ENCODE peak calls at places on chromosome 22, in eight cellular contexts. J is T follicular helper cell; Y is globus pallidus; H is nucleus accumbens; E is astrocyte of the cerebellum; F is pancreas; N is spleen; U is activated CD4-positive, alpha-beta T cell treated with anti-CD3 and anti-CD28 coated beads for 24 hours. Q is an unnamed sample.

GRCh38 chr22:19149047-19149883 is 827 bp downstream of the GSC2 start:
- DNase-seq in J (no peak), Y (no peak), H (no peak), E (no peak), F (no peak), N (peak), U (no peak), Q (peak)

GRCh38 chr22:46180370-46181137 is 30.2 kb downstream of the PPARA start:
- DNase-seq in J (no peak), Y (no peak), H (no peak), E (no peak), F (no peak), N (no peak), U (no peak), Q (no peak)

GRCh38 chr22:39374191-39374590 is 24.4 kb downstream of the SYNGR1 start:
- DNase-seq in J (no peak), Y (no peak), H (no peak), E (no peak), F (no peak), N (no peak), U (no peak), Q (no peak)

GRCh38 chr22:31659246-31659645 is 2.8 kb downstream of the PISD start:
- DNase-seq in J (no peak), Y (no peak), H (no peak), E (no peak), F (no peak), N (no peak), U (no peak), Q (no peak)

GRCh38 chr22:38729946-38730345 is 24.2 kb downstream of the GTPBP1 start:
- DNase-seq in J (no peak), Y (no peak), H (no peak), E (no peak), F (no peak), N (peak), U (no peak), Q (no peak)

GRCh38 chr22:21047730-21048129 is 2.0 kb downstream of the LRRC74B start:
- DNase-seq in J (no peak), Y (no peak), H (no peak), E (no peak), F (no peak), N (peak), U (no peak), Q (no peak)

GRCh38 chr22:49426618-49427266 is 400.9 kb downstream of the BRD1 start:
- DNase-seq in J (no peak), Y (no peak), H (no peak), E (no peak), F (no peak), N (no peak), U (no peak), Q (no peak)

GRCh38 chr22:32697331-32697995 is 104.0 kb upstream of the TIMP3 start:
- DNase-seq in J (no peak), Y (no peak), H (no peak), E (no peak), F (no peak), N (no peak), U (no peak), Q (no peak)

GRCh38 chr22:46931881-46932280 is 169.4 kb downstream of the TBC1D22A start:
- DNase-seq in J (no peak), Y (no peak), H (no peak), E (peak), F (no peak), N (no peak), U (no peak), Q (no peak)

GRCh38 chr22:21022955-21023614 is 8.1 kb downstream of the P2RX6 start:
- DNase-seq in J (no peak), Y (no peak), H (no peak), E (no peak), F (no peak), N (peak), U (no peak), Q (no peak)

Q was measured in NCI-H2171 treated with DMSO at 0.1 percent for 48 hours.